ENCODE peak calls at places on chromosome 15, in eight cellular contexts. C is tibial nerve, P is thoracic aorta, D is choroid plexus epithelial cell, Y is upper lobe of right lung, B is pancreas, X is A549, K is fibroblast of mammary gland. M is an unnamed sample.
A peak's percentile ranks its signal among the peaks of the same experiment; 100 is the strongest.

GRCh38 chr15:32691316-32692032 is 26.3 kb upstream of the GREM1 start:
- DNase-seq in P (no peak), B (no peak), Y (no peak), D (no peak), K (no peak), X (no peak), C (no peak), M (no peak)

GRCh38 chr15:74955796-74956647 is 550 bp downstream of the RPP25 start:
- DNase-seq in B (peak; percentile 78), P (peak; percentile 19), K (peak; percentile 64), Y (peak; percentile 94), D (peak; percentile 69), X (peak; percentile 85), C (peak; percentile 71), M (peak; percentile 60)

GRCh38 chr15:58771621-58772235 is 626 bp downstream of the MINDY2 start:
- DNase-seq in X (peak; percentile 47), P (no peak), B (peak; percentile 58), Y (peak; percentile 75), D (no peak), K (no peak), C (peak; percentile 35), M (peak; percentile 11)

GRCh38 chr15:79185199-79185598 is 94.6 kb upstream of the RASGRF1 start:
- DNase-seq in B (no peak), C (no peak), X (peak; percentile 39), K (no peak), P (no peak), Y (no peak), D (peak; percentile 14), M (no peak)

GRCh38 chr15:64775551-64776401 is at the start of gene RBPMS2:
- DNase-seq in K (no peak), C (peak; percentile 15), Y (no peak), B (no peak), D (no peak), P (no peak), X (peak; percentile 38), M (no peak)

GRCh38 chr15:74050127-74050526 is 32.2 kb downstream of the GOLGA6A start:
- DNase-seq in K (no peak), X (no peak), D (no peak), Y (no peak), C (no peak), B (no peak), P (no peak), M (no peak)

GRCh38 chr15:83283813-83284562 is 476 bp downstream of the BNC1 start:
- DNase-seq in K (no peak), P (no peak), B (no peak), X (no peak), Y (no peak), C (no peak), D (peak; percentile 39), M (no peak)

GRCh38 chr15:40278026-40278425 is 4.8 kb downstream of the ANKRD63 start:
- DNase-seq in B (no peak), C (no peak), Y (no peak), K (no peak), P (no peak), D (no peak), X (no peak), M (no peak)

GRCh38 chr15:41892621-41893421 is 1.0 kb downstream of the SPTBN5 start:
- DNase-seq in X (no peak), Y (peak; percentile 87), B (peak; percentile 92), D (no peak), C (no peak), K (no peak), P (no peak), M (no peak)

GRCh38 chr15:67537771-67538170 is 4.7 kb upstream of the MAP2K5 start:
- DNase-seq in B (no peak), Y (no peak), D (no peak), X (no peak), P (no peak), C (no peak), K (no peak), M (no peak)

GRCh38 chr15:88391700-88392099 is 75.5 kb downstream of the MRPL46 start:
- DNase-seq in C (no peak), X (peak; percentile 70), K (no peak), P (no peak), Y (no peak), D (no peak), B (no peak), M (no peak)

GRCh38 chr15:40985541-40986330 is 32.5 kb downstream of the CHAC1 start:
- DNase-seq in X (no peak), C (no peak), P (peak; percentile 13), K (peak; percentile 53), B (no peak), D (peak; percentile 37), Y (no peak), M (peak; percentile 58)

GRCh38 chr15:63870403-63871209 is 36.9 kb upstream of the HERC1 start:
- DNase-seq in C (no peak), K (peak; percentile 76), Y (no peak), X (peak; percentile 51), P (no peak), B (peak; percentile 35), D (peak; percentile 89), M (peak; percentile 85)

GRCh38 chr15:80875568-80875967 is 96.4 kb downstream of the CEMIP start:
- DNase-seq in D (no peak), K (peak; percentile 28), C (peak; percentile 19), B (no peak), Y (no peak), P (peak; percentile 4), X (no peak), M (peak; percentile 65)

GRCh38 chr15:58275785-58276184 is 137.6 kb downstream of the AQP9 start:
- DNase-seq in Y (no peak), X (no peak), D (no peak), P (no peak), C (no peak), B (no peak), K (no peak), M (no peak)

GRCh38 chr15:69795601-69796000 is 302.1 kb downstream of the TLE3 start:
- DNase-seq in X (no peak), B (peak; percentile 6), P (no peak), Y (no peak), K (no peak), C (no peak), D (no peak), M (no peak)
- TF ChIP-seq CTCF in X (no peak), B (no peak), P (no peak), Y (no peak), K (no peak), C (no peak), D (no peak), M (no peak)

GRCh38 chr15:36948982-36949381 is 151.4 kb downstream of the MEIS2 start:
- DNase-seq in Y (no peak), X (no peak), C (no peak), D (no peak), B (no peak), K (no peak), P (no peak), M (no peak)

GRCh38 chr15:36953346-36953745 is 147.0 kb downstream of the MEIS2 start:
- DNase-seq in K (peak; percentile 28), X (no peak), C (no peak), B (no peak), P (no peak), D (peak; percentile 26), Y (no peak), M (no peak)

GRCh38 chr15:36954486-36954885 is 145.9 kb downstream of the MEIS2 start:
- DNase-seq in C (no peak), X (peak; percentile 0), B (no peak), Y (no peak), P (no peak), K (peak; percentile 56), D (peak; percentile 11), M (peak; percentile 34)

GRCh38 chr15:36950371-36950770 is 150.0 kb downstream of the MEIS2 start:
- DNase-seq in P (no peak), D (no peak), C (no peak), X (no peak), K (no peak), B (no peak), Y (no peak), M (no peak)

GRCh38 chr15:36951747-36952247 is 148.6 kb downstream of the MEIS2 start:
- DNase-seq in K (peak; percentile 97), X (peak; percentile 2), Y (no peak), P (no peak), D (peak; percentile 57), C (no peak), B (no peak), M (peak; percentile 69)
- H3K4me3 ChIP-seq in K (no peak overlapping the region), X (no peak overlapping the region), Y (no peak overlapping the region), P (no peak overlapping the region), D (no peak overlapping the region), C (no peak overlapping the region), B (no peak overlapping the region), M (no peak overlapping the region)

DNA sequence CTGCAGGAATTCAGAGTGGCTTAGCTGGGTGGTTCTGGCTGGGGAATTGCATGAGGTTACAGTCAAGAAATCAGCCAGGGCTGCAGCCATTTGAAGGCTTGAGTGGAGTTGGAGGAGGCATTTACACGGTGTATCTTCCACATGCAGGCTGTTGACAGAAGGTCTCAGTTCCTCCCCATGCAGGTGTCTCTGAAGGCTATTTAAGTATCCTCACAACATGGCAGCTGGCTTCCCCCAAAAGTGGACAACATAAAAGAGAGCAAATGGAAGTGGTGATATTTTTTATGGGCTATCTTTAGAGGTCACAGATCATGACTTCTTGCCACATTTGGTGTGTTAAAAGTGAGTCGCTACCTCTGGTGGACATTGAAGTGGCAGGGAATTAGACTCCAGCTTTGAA is 60.1 kb upstream of the SPRED1 start:
- DNase-seq in K (no peak), P (no peak), C (no peak), D (no peak), B (no peak), X (no peak), Y (no peak), M (no peak)
- TF ChIP-seq CTCF in K (no peak), P (no peak), C (no peak), D (no peak), B (no peak), X (no peak), Y (no peak), M (no peak)

GRCh38 chr15:66405007-66405406 is 18.3 kb downstream of the MAP2K1 start:
- DNase-seq in D (no peak), B (no peak), K (no peak), X (no peak), P (no peak), C (no peak), Y (no peak), M (peak; percentile 22)
- H3K4me3 ChIP-seq in D (no peak overlapping the region), B (no peak overlapping the region), K (no peak overlapping the region), X (no peak overlapping the region), P (no peak overlapping the region), C (no peak overlapping the region), Y (no peak overlapping the region), M (no peak overlapping the region)

M was measured in fibroblast of the aortic adventitia.